ENCODE peak calls at places on chromosomes 5 and 9, in six cellular contexts. A is Peyer's patch, F is ovary, C is tibial nerve, P is IMR-90, Z is prostate gland. U is an unnamed sample.
A peak's percentile ranks its signal among the peaks of the same experiment; 100 is the strongest.

GRCh38 chr5:144187699-144188294 is 17.1 kb downstream of the KCTD16 start:
- DNase-seq in A (no peak), F (no peak), C (no peak), P (peak; percentile 99), Z (peak; percentile 12), U (peak; percentile 22)

GRCh38 chr9:117073539-117074336 is 341.1 kb downstream of the ASTN2 start:
- DNase-seq in A (no peak), F (no peak), C (no peak), P (no peak), Z (peak; percentile 42), U (no peak)

GRCh38 chr5:73437126-73438047 is 11.2 kb downstream of the FOXD1 start:
- DNase-seq in A (peak; percentile 82), F (no peak), C (no peak), P (peak; percentile 67), Z (peak; percentile 46), U (no peak)

GRCh38 chr5:18745988-18746615 is 1111.8 kb downstream of the TAF11L14 start:
- DNase-seq in A (no peak), F (no peak), C (no peak), P (no peak), Z (no peak), U (no peak)

GRCh38 chr9:113678119-113678861 is 197.8 kb upstream of the ZNF618 start:
- DNase-seq in A (no peak), F (no peak), C (no peak), P (no peak), Z (no peak), U (no peak)

GRCh38 chr5:37717613-37718431 is 122.0 kb downstream of the GDNF start:
- DNase-seq in A (peak; percentile 69), F (peak; percentile 33), C (no peak), P (peak; percentile 88), Z (peak; percentile 85), U (no peak)

GRCh38 chr5:167945542-167946384 is 345.7 kb upstream of the WWC1 start:
- DNase-seq in A (no peak), F (peak; percentile 34), C (no peak), P (peak; percentile 98), Z (no peak), U (no peak)

GRCh38 chr5:36151434-36152323 is at the start of the genes LMBRD2 and SKP2:
- DNase-seq in A (peak; percentile 97), F (peak; percentile 95), C (peak; percentile 93), P (peak; percentile 98), Z (peak; percentile 98), U (peak; percentile 96)

GRCh38 chr9:121935744-121936143 is 157.4 kb downstream of the TTLL11 start:
- DNase-seq in A (no peak), F (no peak), C (no peak), P (no peak), Z (no peak), U (no peak)

GRCh38 chr5:154501566-154501965 is 23.5 kb upstream of the HAND1 start:
- DNase-seq in A (no peak), F (no peak), C (no peak), P (no peak), Z (no peak), U (no peak)

GRCh38 chr9:69326261-69326660 is 1.2 kb downstream of the ENTREP1 start:
- DNase-seq in A (no peak), F (no peak), C (no peak), P (no peak), Z (peak; percentile 42), U (no peak)

GRCh38 chr9:69324549-69325401 is at the start of gene ENTREP1:
- DNase-seq in A (peak; percentile 84), F (peak; percentile 70), C (no peak), P (no peak), Z (peak; percentile 78), U (peak; percentile 43)

GRCh38 chr9:69322256-69322655 is 2.8 kb upstream of the ENTREP1 start:
- DNase-seq in A (no peak), F (no peak), C (no peak), P (no peak), Z (no peak), U (no peak)

GRCh38 chr9:69323886-69324285 is 1.1 kb upstream of the ENTREP1 start:
- DNase-seq in A (no peak), F (no peak), C (no peak), P (no peak), Z (no peak), U (no peak)

GRCh38 chr9:69325409-69326212 is 596 bp downstream of the ENTREP1 start:
- DNase-seq in A (peak; percentile 59), F (peak; percentile 41), C (no peak), P (no peak), Z (peak; percentile 39), U (no peak)
- H3K4me3 ChIP-seq in A (no peak overlapping the region), F (peak overlapping the region; percentile 60), C (peak overlapping the region; percentile 12), P (peak overlapping the region; percentile 9), Z (peak overlapping the region; percentile 40), U (peak overlapping the region; percentile 30)

GRCh38 chr5:141522301-141522700 is 33.4 kb downstream of the PCDHGC5 start:
- DNase-seq in A (no peak), F (no peak), C (no peak), P (no peak), Z (no peak), U (no peak)

GRCh38 chr5:141518616-141519015 is 29.7 kb downstream of the PCDHGC5 start:
- DNase-seq in A (no peak), F (no peak), C (no peak), P (no peak), Z (no peak), U (no peak)

GRCh38 chr5:141523991-141524390 is 35.1 kb downstream of the PCDHGC5 start:
- DNase-seq in A (no peak), F (no peak), C (no peak), P (no peak), Z (no peak), U (no peak)

GRCh38 chr5:141519605-141520288 is 30.9 kb downstream of the PCDHGC5 start:
- DNase-seq in A (no peak), F (no peak), C (no peak), P (peak; percentile 43), Z (no peak), U (no peak)

DNA sequence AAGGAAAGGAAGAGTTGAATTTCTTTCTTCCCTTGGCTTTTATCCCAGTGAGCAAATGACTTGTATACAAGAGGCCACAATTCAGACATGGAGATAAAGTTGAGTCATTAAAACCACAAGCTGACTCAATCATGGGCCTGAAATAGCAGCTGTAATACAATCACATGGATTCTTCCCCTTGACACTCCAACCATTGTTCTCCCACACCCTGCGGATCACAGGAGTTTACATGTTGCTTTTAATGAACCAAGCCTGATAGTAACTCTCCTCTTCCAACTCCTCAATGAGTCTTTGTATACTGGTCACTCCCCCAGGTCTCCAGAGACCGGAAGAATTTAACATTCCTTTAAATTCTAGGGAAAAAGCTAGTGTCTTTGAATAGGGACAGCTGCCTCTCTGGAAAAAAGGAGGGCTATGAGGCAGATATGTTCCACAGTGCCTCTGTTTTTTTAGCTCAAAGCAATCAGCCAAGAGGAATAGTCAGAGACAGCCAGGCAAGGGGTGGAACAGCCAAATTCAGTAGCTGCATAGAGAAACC is 32.4 kb downstream of the PCDHGC5 start:
- DNase-seq in A (no peak), F (no peak), C (peak; percentile 28), P (peak; percentile 100), Z (no peak), U (no peak)
- TF ChIP-seq POLR2A in A (no peak), F (no peak), C (no peak), P (no peak), Z (peak; percentile 32), U (no peak)

DNA sequence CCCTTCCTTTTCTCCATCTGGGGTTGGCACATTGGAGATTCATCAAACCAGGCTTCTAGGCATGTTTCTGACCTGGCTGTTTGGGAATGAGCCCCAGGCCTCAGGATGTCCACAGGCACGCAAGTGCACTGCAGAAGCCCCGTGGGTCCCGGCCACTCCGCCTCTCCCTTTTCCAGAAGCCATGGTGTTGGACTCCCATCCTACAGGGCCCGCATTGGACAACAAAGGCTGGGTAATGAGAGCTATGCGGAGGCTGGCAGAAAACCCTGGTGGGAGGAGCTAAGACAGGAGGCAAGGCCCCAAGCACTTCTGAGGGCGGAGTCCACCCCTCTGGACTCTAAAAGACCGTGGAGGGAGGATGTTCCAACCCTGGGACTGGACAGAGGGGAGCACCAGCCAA is 160.6 kb downstream of the OLFM1 start:
- DNase-seq in A (no peak), F (no peak), C (no peak), P (no peak), Z (no peak), U (no peak)
- H3K27me3 ChIP-seq in A (no peaks in the 10 kb centered on the region), F (no peaks in the 10 kb centered on the region), C (peaks cover 26% of the 10 kb centered on the region), P (no peaks in the 10 kb centered on the region), Z (no peaks in the 10 kb centered on the region), U (no peaks in the 10 kb centered on the region)

DNA sequence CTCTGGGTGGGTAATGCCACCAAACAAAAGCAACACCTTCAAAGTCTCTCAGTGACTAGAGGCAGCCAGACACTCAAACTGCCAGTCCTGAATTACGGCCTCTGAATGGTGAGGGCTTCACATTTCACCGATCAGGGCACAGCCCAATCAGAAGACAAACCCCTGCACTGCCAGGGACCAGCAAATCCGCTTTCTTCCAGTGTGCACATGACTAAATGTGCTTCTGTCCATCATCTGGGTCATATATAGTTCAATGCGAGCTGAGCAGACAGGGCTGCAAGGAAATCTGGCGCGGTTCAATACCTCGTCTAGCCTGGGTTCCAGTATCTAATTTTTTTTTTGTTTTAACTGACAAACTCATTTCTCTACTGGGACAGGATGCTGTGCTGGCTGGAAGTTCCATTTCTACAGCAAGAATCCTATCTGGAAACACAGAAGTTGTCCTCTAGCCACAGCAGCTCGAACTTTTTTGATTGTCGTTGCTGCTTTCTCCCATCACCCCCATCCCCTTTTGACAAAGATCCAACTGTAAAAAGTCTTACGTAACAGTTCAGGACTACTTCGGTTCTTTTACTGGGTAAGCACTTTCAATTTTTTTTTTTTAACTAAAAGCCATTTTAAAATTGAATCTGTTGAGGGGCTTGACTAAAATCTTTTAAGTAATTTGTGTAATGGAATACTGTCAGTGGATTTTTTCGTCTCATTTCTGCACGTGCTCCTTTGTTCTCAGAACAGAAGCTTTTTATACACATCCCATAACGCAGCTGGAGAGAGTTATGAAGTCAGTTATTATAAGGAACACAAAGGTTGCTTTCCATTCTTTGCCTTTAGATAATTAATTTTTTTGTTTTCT is 112.7 kb downstream of the NR6A1 start:
- DNase-seq in A (no peak), F (peak; percentile 43), C (peak; percentile 25), P (peak; percentile 97), Z (peak; percentile 69), U (peak; percentile 24)
- H3K4me3 ChIP-seq in A (peak overlapping the region; percentile 34), F (peak overlapping the region; percentile 44), C (peak overlapping the region; percentile 46), P (peak overlapping the region; percentile 57), Z (peak overlapping the region; percentile 31), U (peak overlapping the region; percentile 55)

DNA sequence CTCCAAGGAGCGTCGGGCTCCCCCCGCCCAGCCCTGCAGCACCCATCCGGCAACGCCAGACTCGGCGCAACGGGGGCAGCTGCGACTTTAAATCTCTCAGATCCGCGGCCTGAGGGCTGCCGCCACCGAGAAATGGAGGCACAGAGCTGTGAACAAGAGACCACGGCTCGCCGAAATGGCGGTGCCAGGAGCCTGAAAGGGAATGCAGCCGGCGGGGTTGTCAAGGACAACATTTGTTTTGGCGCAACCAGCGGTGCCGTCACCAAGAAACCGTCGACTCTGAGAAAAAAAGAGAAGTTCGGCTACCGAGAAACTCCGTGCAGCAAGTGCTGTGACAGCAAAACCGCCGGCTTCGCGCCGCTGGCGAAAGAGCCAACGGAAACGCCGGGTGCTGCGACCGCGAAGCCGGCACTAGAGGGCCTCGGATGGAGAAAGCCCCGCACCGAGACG is 2.1 kb upstream of the ANXA2R start:
- DNase-seq in A (peak; percentile 80), F (peak; percentile 67), C (peak; percentile 42), P (peak; percentile 69), Z (peak; percentile 54), U (peak; percentile 64)
- TF ChIP-seq POLR2A in A (peak; percentile 13), F (no peak), C (no peak), P (no peak), Z (no peak), U (no peak)

GRCh38 chr5:66810151-66810550 is 214.0 kb downstream of the MAST4 start:
- DNase-seq in A (no peak), F (no peak), C (no peak), P (no peak), Z (no peak), U (no peak)
- H3K27me3 ChIP-seq in A (no peaks in the 10 kb centered on the region), F (no peaks in the 10 kb centered on the region), C (no peaks in the 10 kb centered on the region), P (peaks cover 11% of the 10 kb centered on the region), Z (no peaks in the 10 kb centered on the region), U (no peaks in the 10 kb centered on the region)

U was measured in uterus.